ENCODE peak calls at places on chromosome 18, in six cellular contexts. N is left colon, E is C1 segment of cervical spinal cord, U is dorsolateral prefrontal cortex, T is HFFc6, H is neural crest cell. Z is an unnamed sample.

GRCh38 chr18:34709104-34709503 is 994 bp upstream of the DTNA start:
- DNase-seq in N (no peak), E (no peak), U (no peak), T (peak), H (no peak), Z (no peak)

GRCh38 chr18:74230922-74231714 is 60.6 kb downstream of the CYB5A start:
- DNase-seq in N (no peak), E (no peak), U (no peak), T (no peak), H (no peak), Z (no peak)

GRCh38 chr18:5972298-5972697 is 77.0 kb upstream of the TMEM200C start:
- DNase-seq in N (no peak), E (no peak), U (no peak), T (no peak), H (no peak), Z (no peak)

GRCh38 chr18:69328086-69328485 is 72.6 kb upstream of the DOK6 start:
- DNase-seq in N (no peak), E (no peak), U (no peak), T (no peak), H (no peak), Z (no peak)

GRCh38 chr18:61893971-61894750 is 1.4 kb upstream of the RNF152 start:
- DNase-seq in N (peak), E (peak), U (peak), T (peak), H (peak), Z (peak)

GRCh38 chr18:58247363-58247834 is 203.4 kb downstream of the NEDD4L start:
- DNase-seq in N (no peak), E (no peak), U (no peak), T (no peak), H (no peak), Z (no peak)

GRCh38 chr18:74819433-74820059 is 221.9 kb downstream of the ZNF407 start:
- DNase-seq in N (no peak), E (no peak), U (no peak), T (no peak), H (peak), Z (no peak)

GRCh38 chr18:67519582-67519981 is 3.1 kb upstream of the DSEL start:
- DNase-seq in N (no peak), E (no peak), U (no peak), T (peak), H (no peak), Z (no peak)

GRCh38 chr18:74623047-74623816 is 25.6 kb downstream of the ZNF407 start:
- DNase-seq in N (no peak), E (no peak), U (no peak), T (no peak), H (no peak), Z (no peak)

GRCh38 chr18:79937103-79937860 is 14.2 kb downstream of the SLC66A2 start:
- DNase-seq in N (peak), E (no peak), U (peak), T (no peak), H (no peak), Z (no peak)

GRCh38 chr18:1062592-1062991 is 157.9 kb downstream of the ADCYAP1 start:
- DNase-seq in N (no peak), E (no peak), U (no peak), T (no peak), H (no peak), Z (no peak)

GRCh38 chr18:76098728-76099514 is 396.1 kb downstream of the ZNF516 start:
- DNase-seq in N (no peak), E (no peak), U (no peak), T (no peak), H (no peak), Z (no peak)

GRCh38 chr18:62852851-62853250 is 137.5 kb downstream of the PHLPP1 start:
- DNase-seq in N (no peak), E (no peak), U (no peak), T (peak), H (no peak), Z (no peak)

GRCh38 chr18:11283531-11284071 is 134.2 kb upstream of the PIEZO2 start:
- DNase-seq in N (no peak), E (no peak), U (no peak), T (no peak), H (no peak), Z (no peak)

GRCh38 chr18:57004366-57005121 is 142.3 kb upstream of the BOD1L2 start:
- DNase-seq in N (no peak), E (no peak), U (no peak), T (peak), H (no peak), Z (no peak)

GRCh38 chr18:68564348-68564747 is 150.6 kb downstream of the TMX3 start:
- DNase-seq in N (no peak), E (no peak), U (no peak), T (no peak), H (no peak), Z (no peak)

GRCh38 chr18:3857544-3857943 is 407.6 kb downstream of the TGIF1 start:
- DNase-seq in N (no peak), E (no peak), U (no peak), T (peak), H (no peak), Z (no peak)

GRCh38 chr18:73752546-73752945 is 395.1 kb downstream of the FBXO15 start:
- DNase-seq in N (no peak), E (no peak), U (no peak), T (peak), H (no peak), Z (no peak)